ENCODE peak calls at places on chromosomes 4 and X, in nine cellular contexts. S is stomach, D is heart left ventricle, T is psoas muscle, A is cardiac fibroblast, Y is astrocyte of the spinal cord, L is SK-N-SH, N is gastrocnemius medialis, F is pancreas. K is an unnamed sample.

GRCh38 chrX:66684196-66684595 is 45.3 kb upstream of the EDA2R start:
- DNase-seq in S (no peak), D (no peak), T (no peak), A (peak; percentile 15), Y (no peak), L (no peak), N (no peak), F (no peak), K (no peak)

GRCh38 chr4:94590493-94590892 is 138.8 kb downstream of the PDLIM5 start:
- DNase-seq in S (no peak), D (no peak), T (no peak), A (no peak), Y (no peak), L (no peak), N (no peak), F (no peak), K (no peak)

GRCh38 chr4:138334346-138335016 is 92.3 kb upstream of the SLC7A11 start:
- DNase-seq in S (peak; percentile 27), D (no peak), T (no peak), A (no peak), Y (no peak), L (no peak), N (no peak), F (peak; percentile 64), K (no peak)

GRCh38 chr4:93710847-93711430 is 117.6 kb upstream of the ATOH1 start:
- DNase-seq in S (no peak), D (no peak), T (no peak), A (no peak), Y (no peak), L (no peak), N (no peak), F (no peak), K (peak; percentile 22)

GRCh38 chr4:2698504-2698903 is 57.6 kb downstream of the TNIP2 start:
- DNase-seq in S (no peak), D (no peak), T (no peak), A (no peak), Y (no peak), L (no peak), N (no peak), F (no peak), K (no peak)

GRCh38 chr4:21768349-21769310 is 179.9 kb downstream of the KCNIP4 start:
- DNase-seq in S (no peak), D (no peak), T (no peak), A (peak; percentile 77), Y (peak; percentile 67), L (peak; percentile 18), N (no peak), F (no peak), K (peak; percentile 65)

GRCh38 chr4:60934896-60935295 is 265.2 kb upstream of the ADGRL3 start:
- DNase-seq in S (no peak), D (no peak), T (no peak), A (no peak), Y (no peak), L (no peak), N (no peak), F (no peak), K (no peak)

GRCh38 chrX:133542476-133542875 is 127.2 kb upstream of the GPC4 start:
- DNase-seq in S (no peak), D (no peak), T (no peak), A (peak; percentile 1), Y (no peak), L (no peak), N (no peak), F (no peak), K (no peak)

GRCh38 chrX:121570072-121570841 is 522.8 kb downstream of the GLUD2 start:
- DNase-seq in S (no peak), D (no peak), T (peak; percentile 6), A (peak; percentile 42), Y (no peak), L (no peak), N (no peak), F (peak; percentile 55), K (peak; percentile 79)

GRCh38 chr4:12138478-12138877 is 709.8 kb upstream of the HS3ST1 start:
- DNase-seq in S (no peak), D (no peak), T (no peak), A (no peak), Y (no peak), L (no peak), N (no peak), F (no peak), K (no peak)

GRCh38 chr4:81214518-81215218 is 354 bp downstream of the PRKG2 start:
- DNase-seq in S (no peak), D (no peak), T (no peak), A (peak; percentile 46), Y (peak; percentile 31), L (peak; percentile 11), N (no peak), F (peak; percentile 13), K (peak; percentile 28)

GRCh38 chrX:638482-639131 is 8.0 kb downstream of the SHOX start:
- DNase-seq in S (peak; percentile 11), D (no peak), T (no peak), A (no peak), Y (no peak), L (no peak), N (no peak), F (no peak), K (no peak)

GRCh38 chr4:3290476-3290875 is 2.3 kb upstream of the RGS12 start:
- DNase-seq in S (peak; percentile 17), D (no peak), T (peak; percentile 79), A (no peak), Y (no peak), L (no peak), N (peak; percentile 81), F (no peak), K (no peak)

GRCh38 chrX:129795584-129795983 is 15.8 kb downstream of the SASH3 start:
- DNase-seq in S (no peak), D (no peak), T (no peak), A (no peak), Y (no peak), L (no peak), N (no peak), F (no peak), K (no peak)

GRCh38 chrX:72130762-72131231 is 918 bp downstream of the RTL5 start:
- DNase-seq in S (no peak), D (no peak), T (no peak), A (no peak), Y (no peak), L (no peak), N (no peak), F (no peak), K (no peak)

GRCh38 chrX:72129661-72130060 is 2.1 kb downstream of the RTL5 start:
- DNase-seq in S (no peak), D (no peak), T (no peak), A (no peak), Y (no peak), L (no peak), N (no peak), F (no peak), K (no peak)

GRCh38 chrX:72132456-72132855 is 741 bp upstream of the RTL5 start:
- DNase-seq in S (no peak), D (no peak), T (no peak), A (no peak), Y (no peak), L (peak; percentile 33), N (no peak), F (no peak), K (no peak)

GRCh38 chrX:72130156-72130761 is 1.5 kb downstream of the RTL5 start:
- DNase-seq in S (no peak), D (no peak), T (no peak), A (no peak), Y (no peak), L (no peak), N (no peak), F (no peak), K (no peak)

GRCh38 chrX:72131317-72132294 is at the start of gene RTL5:
- DNase-seq in S (peak; percentile 77), D (peak; percentile 88), T (peak; percentile 91), A (peak; percentile 70), Y (peak; percentile 85), L (peak; percentile 94), N (peak; percentile 72), F (peak; percentile 68), K (peak; percentile 51)
- H3K4me3 ChIP-seq in S (peak within 1 kb of the TSS; percentile 54), D (peak within 1 kb of the TSS; percentile 56), T (peak within 1 kb of the TSS; percentile 60), A (peak within 1 kb of the TSS; percentile 38), Y (peak within 1 kb of the TSS; percentile 49), L (peak within 1 kb of the TSS; percentile 48), N (peak within 1 kb of the TSS; percentile 45), F (peak within 1 kb of the TSS; percentile 29), K (peak within 1 kb of the TSS; percentile 8)

GRCh38 chr4:55612341-55612740 is 20.3 kb upstream of the PDCL2 start:
- DNase-seq in S (no peak), D (no peak), T (no peak), A (peak; percentile 67), Y (no peak), L (no peak), N (no peak), F (no peak), K (peak; percentile 77)

GRCh38 chr4:55617587-55618197 is 18.4 kb downstream of the NMU start:
- DNase-seq in S (no peak), D (no peak), T (no peak), A (no peak), Y (no peak), L (no peak), N (no peak), F (no peak), K (no peak)

GRCh38 chr4:55615008-55615407 is 21.1 kb downstream of the NMU start:
- DNase-seq in S (no peak), D (no peak), T (no peak), A (no peak), Y (no peak), L (peak; percentile 49), N (no peak), F (no peak), K (peak; percentile 19)

GRCh38 chr4:55611358-55612059 is 19.5 kb upstream of the PDCL2 start:
- DNase-seq in S (no peak), D (no peak), T (no peak), A (peak; percentile 50), Y (no peak), L (no peak), N (no peak), F (no peak), K (peak; percentile 89)

DNA sequence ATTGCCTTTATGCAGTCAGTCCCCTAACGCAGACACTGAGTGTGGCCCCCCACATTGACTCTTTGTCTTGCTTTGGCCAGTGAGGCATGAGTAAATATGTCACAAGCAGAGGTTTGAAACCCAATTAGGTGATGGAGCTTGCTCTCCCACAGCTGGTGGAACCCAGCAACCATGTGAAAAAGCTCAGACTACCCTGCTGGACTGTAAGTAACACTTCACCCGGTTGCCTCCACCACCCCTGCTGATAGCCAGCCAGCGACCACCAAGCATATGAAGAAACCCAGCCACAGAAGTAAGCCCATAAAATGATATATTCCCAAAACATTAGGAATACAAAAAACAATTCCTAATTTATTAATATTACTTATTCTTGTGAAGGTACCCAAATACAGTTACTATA is 21.6 kb upstream of the PDCL2 start:
- DNase-seq in S (no peak), D (no peak), T (no peak), A (no peak), Y (no peak), L (no peak), N (no peak), F (no peak), K (no peak)
- TF ChIP-seq CTCF in S (no peak), D (no peak), T (no peak), A (no peak), Y (no peak), L (no peak), N (no peak), F (no peak), K (no peak)

GRCh38 chrX:71616672-71617529 is 1.4 kb downstream of the CXCR3 start:
- DNase-seq in S (no peak), D (no peak), T (no peak), A (no peak), Y (no peak), L (peak; percentile 32), N (no peak), F (no peak), K (no peak)
- H3K4me3 ChIP-seq in S (peak overlapping the region; percentile 11), D (no peak overlapping the region), T (no peak overlapping the region), A (no peak overlapping the region), Y (no peak overlapping the region), L (no peak overlapping the region), N (no peak overlapping the region), F (no peak overlapping the region), K (no peak overlapping the region)

GRCh38 chrX:136200466-136200865 is 50.7 kb downstream of the MAP7D3 start:
- DNase-seq in S (no peak), D (no peak), T (no peak), A (peak; percentile 50), Y (peak; percentile 44), L (no peak), N (peak; percentile 46), F (no peak), K (peak; percentile 30)
- TF ChIP-seq CTCF in S (no peak), D (peak; percentile 48), T (peak; percentile 33), A (peak; percentile 30), Y (peak; percentile 45), L (peak; percentile 54), N (peak; percentile 43), F (no peak), K (peak; percentile 23)